ENCODE peak calls at places on chromosomes 7 and 10, in four cellular contexts. One of them, this sample, is unnamed.

GRCh38 chr7:4837814-4838625 is 23.8 kb downstream of the PAPOLB start:
- DNase-seq in EL: no peak
- DNase-seq in progenitor cell of endocrine pancreas: no peak
- DNase-seq in hepatocyte: no peak
- DNase-seq in this sample: no peak

GRCh38 chr7:28068811-28069216 is 111.8 kb downstream of the JAZF1 start:
- DNase-seq in hepatocyte: no peak
- DNase-seq in EL: peak; percentile 55
- DNase-seq in progenitor cell of endocrine pancreas: no peak
- DNase-seq in this sample: no peak

GRCh38 chr10:132449051-132449825 is 52.2 kb downstream of the PWWP2B start:
- DNase-seq in hepatocyte: no peak
- DNase-seq in progenitor cell of endocrine pancreas: no peak
- DNase-seq in EL: no peak
- DNase-seq in this sample: no peak

GRCh38 chr7:81767883-81768282 is 2.0 kb downstream of the HGF start:
- DNase-seq in hepatocyte: no peak
- DNase-seq in EL: no peak
- DNase-seq in progenitor cell of endocrine pancreas: no peak
- DNase-seq in this sample: no peak

GRCh38 chr7:93442478-93443224 is 131.9 kb downstream of the CALCR start:
- DNase-seq in EL: peak; percentile 32
- DNase-seq in progenitor cell of endocrine pancreas: peak; percentile 16
- DNase-seq in hepatocyte: peak; percentile 55
- DNase-seq in this sample: no peak

GRCh38 chr7:39574673-39575349 is 8.6 kb downstream of the YAE1 start:
- DNase-seq in hepatocyte: no peak
- DNase-seq in progenitor cell of endocrine pancreas: no peak
- DNase-seq in EL: no peak
- DNase-seq in this sample: no peak

GRCh38 chr7:96679886-96680285 is 29.8 kb downstream of the SEM1 start:
- DNase-seq in progenitor cell of endocrine pancreas: no peak
- DNase-seq in EL: no peak
- DNase-seq in hepatocyte: no peak
- DNase-seq in this sample: no peak

GRCh38 chr7:95886501-95887090 is 114.2 kb downstream of the DYNC1I1 start:
- DNase-seq in progenitor cell of endocrine pancreas: no peak
- DNase-seq in EL: peak; percentile 4
- DNase-seq in hepatocyte: peak; percentile 56
- DNase-seq in this sample: peak; percentile 44

GRCh38 chr7:51033722-51034530 is 251.2 kb upstream of the GRB10 start:
- DNase-seq in hepatocyte: no peak
- DNase-seq in EL: no peak
- DNase-seq in progenitor cell of endocrine pancreas: no peak
- DNase-seq in this sample: no peak

GRCh38 chr7:128035712-128036111 is 4.5 kb upstream of the LRRC4 start:
- DNase-seq in EL: peak; percentile 22
- DNase-seq in progenitor cell of endocrine pancreas: no peak
- DNase-seq in hepatocyte: no peak
- DNase-seq in this sample: no peak

This sample was measured in DMS 273 treated with DMSO at 0.1 percent for 48 hours.